ENCODE peak calls at places on chromosomes 6 and 20, in nine cellular contexts. Y is foreskin keratinocyte, E is AG10803, R is HCT116, Q is cardiac muscle cell, C is bronchial epithelial cell, U is GM20000, A is endothelial cell, F is neural crest cell. I is an unnamed sample.

GRCh38 chr20:21102691-21103311 is 3.4 kb downstream of the LINC00237 start:
- DNase-seq in Y (no peak), E (peak), R (no peak), Q (peak), C (no peak), U (peak), A (peak), F (no peak), I (no peak)

GRCh38 chr6:35343092-35343834 is 905 bp downstream of the PPARD start:
- DNase-seq in Y (peak), E (no peak), R (no peak), Q (peak), C (peak), U (no peak), A (no peak), F (no peak), I (peak)

GRCh38 chr20:63119451-63120285 is 96.3 kb downstream of the YTHDF1 start:
- DNase-seq in Y (no peak), E (no peak), R (no peak), Q (no peak), C (no peak), U (no peak), A (no peak), F (no peak), I (no peak)

GRCh38 chr6:68326762-68327161 is 308.3 kb upstream of the ADGRB3 start:
- DNase-seq in Y (peak), E (no peak), R (no peak), Q (no peak), C (peak), U (no peak), A (no peak), F (no peak), I (no peak)

GRCh38 chr20:23514848-23515247 is 23.9 kb downstream of the CST8 start:
- DNase-seq in Y (no peak), E (no peak), R (no peak), Q (no peak), C (no peak), U (no peak), A (no peak), F (no peak), I (no peak)

GRCh38 chr6:163659807-163660206 is 245.3 kb downstream of the QKI start:
- DNase-seq in Y (no peak), E (no peak), R (no peak), Q (no peak), C (no peak), U (no peak), A (no peak), F (no peak), I (no peak)

GRCh38 chr20:63898882-63899558 is 4.1 kb downstream of the DNAJC5 start:
- DNase-seq in Y (no peak), E (no peak), R (no peak), Q (no peak), C (no peak), U (no peak), A (no peak), F (no peak), I (no peak)

GRCh38 chr6:24126586-24127192 is 674 bp downstream of the NRSN1 start:
- DNase-seq in Y (peak), E (peak), R (peak), Q (peak), C (peak), U (peak), A (peak), F (peak), I (peak)

GRCh38 chr20:59525500-59526241 is 78.7 kb upstream of the PHACTR3 start:
- DNase-seq in Y (peak), E (peak), R (peak), Q (peak), C (no peak), U (peak), A (peak), F (peak), I (peak)

GRCh38 chr6:54916858-54917257 is 70.3 kb downstream of the FAM83B start:
- DNase-seq in Y (peak), E (peak), R (peak), Q (no peak), C (peak), U (no peak), A (no peak), F (no peak), I (peak)

GRCh38 chr6:7246401-7247178 is 66.4 kb downstream of the SSR1 start:
- DNase-seq in Y (no peak), E (no peak), R (no peak), Q (no peak), C (no peak), U (no peak), A (no peak), F (no peak), I (no peak)

GRCh38 chr6:157649311-157650260 is 173.5 kb upstream of the SNX9 start:
- DNase-seq in Y (no peak), E (no peak), R (no peak), Q (peak), C (no peak), U (no peak), A (no peak), F (no peak), I (no peak)

GRCh38 chr6:52365317-52365716 is 3.4 kb downstream of the PAQR8 start:
- DNase-seq in Y (no peak), E (no peak), R (no peak), Q (no peak), C (no peak), U (no peak), A (no peak), F (no peak), I (no peak)

GRCh38 chr6:6900566-6901204 is 207.1 kb upstream of the RREB1 start:
- DNase-seq in Y (no peak), E (no peak), R (no peak), Q (no peak), C (peak), U (no peak), A (peak), F (no peak), I (no peak)

GRCh38 chr6:152471459-152472070 is 165.6 kb downstream of the SYNE1 start:
- DNase-seq in Y (no peak), E (peak), R (no peak), Q (no peak), C (no peak), U (no peak), A (no peak), F (no peak), I (no peak)

GRCh38 chr6:139007428-139007827 is 19.4 kb upstream of the REPS1 start:
- DNase-seq in Y (no peak), E (no peak), R (no peak), Q (no peak), C (no peak), U (no peak), A (no peak), F (no peak), I (no peak)

GRCh38 chr20:22686097-22686496 is 101.7 kb upstream of the FOXA2 start:
- DNase-seq in Y (peak), E (peak), R (peak), Q (peak), C (peak), U (no peak), A (peak), F (peak), I (peak)

GRCh38 chr6:107894821-107895396 is 63.1 kb downstream of the SEC63 start:
- DNase-seq in Y (peak), E (peak), R (no peak), Q (no peak), C (peak), U (no peak), A (no peak), F (no peak), I (no peak)

GRCh38 chr6:1482381-1483166 is 93.2 kb downstream of the FOXF2 start:
- DNase-seq in Y (peak), E (no peak), R (peak), Q (no peak), C (peak), U (peak), A (no peak), F (no peak), I (peak)

GRCh38 chr6:166605752-166606151 is 19.3 kb upstream of the RAMACL start:
- DNase-seq in Y (no peak), E (no peak), R (no peak), Q (no peak), C (no peak), U (no peak), A (no peak), F (no peak), I (no peak)

GRCh38 chr20:47205577-47206123 is 150.8 kb downstream of the ZMYND8 start:
- DNase-seq in Y (peak), E (peak), R (peak), Q (peak), C (peak), U (peak), A (peak), F (peak), I (peak)

GRCh38 chr6:168796106-168796505 is 355.1 kb downstream of the SMOC2 start:
- DNase-seq in Y (no peak), E (no peak), R (no peak), Q (no peak), C (no peak), U (no peak), A (no peak), F (no peak), I (no peak)

GRCh38 chr6:117685359-117685758 is 10.1 kb downstream of the NUS1 start:
- DNase-seq in Y (no peak), E (no peak), R (no peak), Q (no peak), C (no peak), U (no peak), A (no peak), F (no peak), I (no peak)

GRCh38 chr20:2740702-2741101 is 48.1 kb downstream of the EBF4 start:
- DNase-seq in Y (no peak), E (no peak), R (no peak), Q (no peak), C (no peak), U (no peak), A (no peak), F (no peak), I (no peak)

GRCh38 chr6:80522556-80522955 is 416.1 kb downstream of the BCKDHB start:
- DNase-seq in Y (no peak), E (no peak), R (no peak), Q (no peak), C (no peak), U (no peak), A (no peak), F (no peak), I (no peak)

GRCh38 chr6:80523029-80523428 is 416.6 kb downstream of the BCKDHB start:
- DNase-seq in Y (no peak), E (no peak), R (no peak), Q (peak), C (no peak), U (no peak), A (no peak), F (no peak), I (no peak)

GRCh38 chr6:80520195-80520594 is 413.7 kb downstream of the BCKDHB start:
- DNase-seq in Y (peak), E (peak), R (no peak), Q (peak), C (peak), U (no peak), A (no peak), F (no peak), I (peak)

GRCh38 chr6:80527552-80528052 is 421.1 kb downstream of the BCKDHB start:
- DNase-seq in Y (no peak), E (no peak), R (no peak), Q (no peak), C (peak), U (no peak), A (no peak), F (no peak), I (no peak)

GRCh38 chr6:80523531-80523970 is 417.1 kb downstream of the BCKDHB start:
- DNase-seq in Y (no peak), E (no peak), R (no peak), Q (no peak), C (peak), U (no peak), A (peak), F (no peak), I (no peak)
- TF ChIP-seq CTCF in Y (peak), E (no peak), R (peak), Q (peak), C (peak), U (no peak), A (no peak), F (no peak), I (no peak)

GRCh38 chr20:57693670-57694329 is 16.0 kb downstream of the PMEPA1 start:
- DNase-seq in Y (no peak), E (no peak), R (no peak), Q (no peak), C (no peak), U (no peak), A (no peak), F (no peak), I (no peak)

GRCh38 chr20:57695012-57695411 is 14.8 kb downstream of the PMEPA1 start:
- DNase-seq in Y (peak), E (no peak), R (peak), Q (no peak), C (peak), U (no peak), A (no peak), F (no peak), I (peak)

GRCh38 chr20:57692393-57692792 is 17.4 kb downstream of the PMEPA1 start:
- DNase-seq in Y (no peak), E (no peak), R (no peak), Q (no peak), C (no peak), U (no peak), A (no peak), F (no peak), I (no peak)

GRCh38 chr20:57694481-57694880 is 15.3 kb downstream of the PMEPA1 start:
- DNase-seq in Y (no peak), E (no peak), R (no peak), Q (no peak), C (no peak), U (no peak), A (no peak), F (no peak), I (no peak)

DNA sequence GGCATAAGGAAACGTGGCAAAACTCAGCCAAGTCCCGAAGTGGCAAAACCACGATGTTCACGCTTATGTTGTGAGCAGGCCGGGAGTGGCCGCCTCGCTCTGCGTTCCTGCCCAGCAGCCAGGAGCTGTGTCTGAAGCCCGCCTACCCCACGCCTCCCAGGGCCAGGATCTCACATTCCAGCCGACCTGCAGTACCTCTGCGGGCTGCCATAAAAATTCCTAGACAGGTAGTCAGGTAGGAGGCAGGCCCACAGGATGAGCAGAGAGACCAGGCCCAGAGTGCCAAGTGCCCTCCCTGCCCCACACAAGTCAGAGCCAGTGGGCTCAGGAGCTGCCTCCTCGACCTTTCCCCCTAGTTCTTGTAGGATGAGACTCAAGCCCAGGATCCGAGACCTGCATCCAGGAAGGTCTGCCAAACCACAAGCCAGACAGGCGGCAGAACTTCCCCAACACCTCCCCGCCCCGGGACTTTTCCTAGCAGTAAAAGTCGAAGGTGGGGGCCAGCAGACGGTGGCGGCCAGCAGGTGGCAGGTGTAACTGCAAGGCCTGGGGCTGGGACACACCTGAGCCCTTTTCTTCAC is 16.7 kb downstream of the PMEPA1 start:
- DNase-seq in Y (peak), E (no peak), R (peak), Q (no peak), C (peak), U (no peak), A (no peak), F (no peak), I (peak)
- TF ChIP-seq CTCF in Y (peak), E (no peak), R (peak), Q (no peak), C (peak), U (no peak), A (no peak), F (no peak), I (peak)

DNA sequence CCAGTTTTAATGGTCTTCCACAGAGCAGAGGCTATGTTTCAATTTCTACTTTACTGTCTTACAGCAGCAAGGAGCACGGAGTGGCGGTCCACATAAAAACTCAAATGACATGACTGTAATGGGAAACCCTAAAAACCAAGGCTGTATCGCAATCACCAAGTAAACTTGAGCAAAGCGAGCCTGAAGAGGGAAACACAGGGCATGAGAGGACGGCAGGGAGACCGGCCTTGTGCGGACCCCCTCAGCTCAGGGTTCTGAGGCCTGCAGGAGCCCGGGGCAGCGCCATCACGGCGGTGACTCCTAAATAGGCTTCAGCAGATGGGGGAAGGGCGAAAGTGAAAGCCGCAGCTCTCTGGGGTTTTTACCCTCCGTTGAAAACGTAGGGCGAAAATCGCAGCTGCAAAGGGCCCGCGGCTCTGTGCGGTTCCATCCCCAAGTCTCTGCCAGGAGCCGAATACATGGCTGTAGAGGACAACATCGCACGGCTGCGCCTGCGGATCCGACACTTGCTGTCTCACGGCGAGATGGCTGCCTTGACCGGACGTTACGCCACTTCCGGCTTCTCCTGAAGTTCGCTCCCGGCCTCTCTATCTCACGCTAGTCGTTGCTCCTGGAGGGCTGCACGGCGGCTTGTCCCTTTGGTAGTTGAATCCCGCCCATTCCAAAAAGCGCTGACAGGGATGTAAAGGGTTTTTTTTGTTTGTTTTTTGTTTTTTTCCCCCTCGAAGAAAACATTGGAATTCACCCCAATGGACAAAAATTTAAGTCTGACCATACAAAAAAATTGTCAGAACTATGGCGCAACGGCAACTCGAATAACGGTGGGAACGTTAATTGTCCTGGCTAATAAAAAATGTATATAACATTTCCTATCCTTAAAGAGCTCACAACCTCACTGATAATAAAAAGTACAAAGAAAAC is at the start of gene PSMB1:
- DNase-seq in Y (peak), E (peak), R (peak), Q (peak), C (peak), U (peak), A (peak), F (peak), I (peak)
- TF ChIP-seq CTCF in Y (no peak), E (no peak), R (no peak), Q (no peak), C (no peak), U (no peak), A (no peak), F (no peak), I (no peak)

DNA sequence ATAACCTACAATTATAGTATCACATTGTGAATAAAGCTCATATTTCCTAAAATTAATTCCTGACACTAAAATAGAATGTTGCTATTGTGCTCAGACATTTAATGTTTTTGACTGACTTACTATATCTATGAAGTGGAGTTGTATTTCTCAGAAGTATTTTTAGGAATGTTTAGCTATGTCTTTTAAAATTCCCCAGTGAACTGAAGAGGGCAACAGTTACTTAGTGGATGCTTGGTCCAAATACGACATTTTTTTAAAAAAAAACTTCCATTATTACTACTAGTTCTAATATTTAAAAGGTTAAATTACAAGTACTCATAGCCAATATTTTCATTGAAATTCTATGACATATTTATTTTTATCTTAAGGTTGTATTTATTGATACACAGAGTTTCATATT is 460.2 kb downstream of the COL12A1 start:
- DNase-seq in Y (no peak), E (no peak), R (no peak), Q (no peak), C (no peak), U (no peak), A (no peak), F (no peak), I (no peak)
- TF ChIP-seq CTCF in Y (no peak), E (no peak), R (no peak), Q (no peak), C (no peak), U (no peak), A (no peak), F (no peak), I (no peak)